ENCODE peak calls at places on chromosomes 16 and 17, in four cellular contexts. V, Q, F and H are unnamed samples.

GRCh38 chr16:70551788-70552187 is 28.2 kb downstream of the SF3B3 start:
- DNase-seq in V (no peak), Q (no peak), F (no peak), H (no peak)

GRCh38 chr17:57021226-57021940 is 43.5 kb downstream of the SCPEP1 start:
- DNase-seq in V (peak), Q (peak), F (peak), H (no peak)

GRCh38 chr17:20302191-20302917 is 165.0 kb downstream of the LGALS9B start:
- DNase-seq in V (no peak), Q (no peak), F (no peak), H (no peak)

GRCh38 chr16:7976125-7976524 is 614.2 kb downstream of the TMEM114 start:
- DNase-seq in V (no peak), Q (no peak), F (no peak), H (no peak)

GRCh38 chr17:50221500-50222480 is 20.4 kb upstream of the COL1A1 start:
- DNase-seq in V (peak), Q (peak), F (no peak), H (peak)

GRCh38 chr16:77090062-77090461 is 100.9 kb upstream of the MON1B start:
- DNase-seq in V (no peak), Q (no peak), F (no peak), H (no peak)

GRCh38 chr17:37797206-37797605 is 52.3 kb upstream of the HNF1B start:
- DNase-seq in V (no peak), Q (no peak), F (no peak), H (no peak)

GRCh38 chr17:74296548-74296936 is 22.5 kb downstream of the DNAI2 start:
- DNase-seq in V (peak), Q (peak), F (peak), H (no peak)

GRCh38 chr17:56592487-56593072 is 919 bp upstream of the NOG start:
- DNase-seq in V (peak), Q (peak), F (peak), H (peak)

GRCh38 chr17:45018514-45019176 is 32.8 kb downstream of the DCAKD start:
- DNase-seq in V (no peak), Q (peak), F (no peak), H (peak)

GRCh38 chr16:16029431-16030011 is 80.1 kb downstream of the ABCC1 start:
- DNase-seq in V (no peak), Q (peak), F (no peak), H (no peak)

GRCh38 chr17:72514888-72515287 is 394.1 kb downstream of the SOX9 start:
- DNase-seq in V (no peak), Q (peak), F (no peak), H (no peak)

GRCh38 chr16:86494565-86495356 is 15.6 kb upstream of the FOXF1 start:
- DNase-seq in V (no peak), Q (no peak), F (no peak), H (no peak)

GRCh38 chr16:15970202-15970601 is 20.8 kb downstream of the ABCC1 start:
- DNase-seq in V (no peak), Q (peak), F (no peak), H (no peak)

GRCh38 chr17:60535382-60536279 is 9.6 kb upstream of the APPBP2 start:
- DNase-seq in V (no peak), Q (no peak), F (no peak), H (no peak)

GRCh38 chr17:57701121-57701520 is 44.0 kb downstream of the CCDC182 start:
- DNase-seq in V (peak), Q (no peak), F (no peak), H (no peak)

GRCh38 chr16:58299757-58300349 is 5.0 kb upstream of the PRSS54 start:
- DNase-seq in V (no peak), Q (peak), F (peak), H (no peak)

GRCh38 chr16:68062910-68063393 is 22.2 kb upstream of the NFATC3 start:
- DNase-seq in V (no peak), Q (no peak), F (peak), H (no peak)

GRCh38 chr17:3804503-3804931 is 3.5 kb upstream of the ITGAE start:
- DNase-seq in V (no peak), Q (no peak), F (no peak), H (peak)

GRCh38 chr16:12788758-12789157 is 14.9 kb downstream of the CPPED1 start:
- DNase-seq in V (no peak), Q (no peak), F (no peak), H (no peak)

GRCh38 chr17:49575524-49576120 is at the start of gene NXPH3:
- DNase-seq in V (peak), Q (peak), F (peak), H (peak)

GRCh38 chr17:18224428-18225120 is 861 bp upstream of the LLGL1 start:
- DNase-seq in V (no peak), Q (no peak), F (no peak), H (no peak)

GRCh38 chr16:68005786-68006286 is 6.6 kb upstream of the DPEP2 start:
- DNase-seq in V (peak), Q (no peak), F (peak), H (no peak)

GRCh38 chr16:64656471-64656870 is 465.4 kb downstream of the CDH11 start:
- DNase-seq in V (no peak), Q (no peak), F (no peak), H (no peak)

GRCh38 chr17:732788-733720 is 658 bp downstream of the TLCD3A start:
- DNase-seq in V (peak), Q (peak), F (peak), H (peak)

GRCh38 chr17:64202683-64203430 is 60.2 kb downstream of the TEX2 start:
- DNase-seq in V (no peak), Q (peak), F (no peak), H (no peak)

GRCh38 chr17:10799407-10799806 is 4.5 kb downstream of the TMEM238L start:
- DNase-seq in V (no peak), Q (peak), F (no peak), H (no peak)

GRCh38 chr16:80294172-80294571 is 246.6 kb upstream of the DYNLRB2 start:
- DNase-seq in V (no peak), Q (no peak), F (no peak), H (no peak)

GRCh38 chr16:56277040-56277439 is 85.8 kb downstream of the GNAO1 start:
- DNase-seq in V (no peak), Q (peak), F (no peak), H (no peak)

GRCh38 chr16:4261557-4262172 is 11.2 kb downstream of the TFAP4 start:
- DNase-seq in V (no peak), Q (peak), F (no peak), H (peak)

GRCh38 chr16:8936421-8936820 is 27.3 kb downstream of the USP7 start:
- DNase-seq in V (no peak), Q (peak), F (peak), H (peak)

GRCh38 chr17:15957608-15958307 is 12.8 kb downstream of the ADORA2B start:
- DNase-seq in V (no peak), Q (peak), F (no peak), H (no peak)

GRCh38 chr17:7139400-7139799 is 24.8 kb upstream of the ASGR2 start:
- DNase-seq in V (no peak), Q (no peak), F (no peak), H (no peak)

GRCh38 chr17:58403312-58403711 is 14.0 kb downstream of the RNF43 start:
- DNase-seq in V (no peak), Q (no peak), F (no peak), H (no peak)

GRCh38 chr16:85126731-85127662 is 14.7 kb upstream of the CIBAR2 start:
- DNase-seq in V (no peak), Q (peak), F (no peak), H (no peak)

GRCh38 chr17:45384047-45384799 is 48.4 kb downstream of the ARHGAP27 start:
- DNase-seq in V (no peak), Q (peak), F (no peak), H (no peak)

GRCh38 chr17:82587234-82588086 is 60.8 kb downstream of the WDR45B start:
- DNase-seq in V (no peak), Q (no peak), F (no peak), H (no peak)

GRCh38 chr17:30952645-30953393 is 18.0 kb upstream of the RNF135 start:
- DNase-seq in V (no peak), Q (no peak), F (no peak), H (no peak)

GRCh38 chr17:30954046-30954805 is 16.6 kb upstream of the RNF135 start:
- DNase-seq in V (no peak), Q (no peak), F (no peak), H (no peak)

GRCh38 chr17:30958187-30958586 is 12.7 kb upstream of the RNF135 start:
- DNase-seq in V (no peak), Q (no peak), F (no peak), H (no peak)

GRCh38 chr17:30957741-30958140 is 13.1 kb upstream of the RNF135 start:
- DNase-seq in V (no peak), Q (no peak), F (no peak), H (no peak)

GRCh38 chr17:30956764-30957374 is 14.0 kb upstream of the RNF135 start:
- DNase-seq in V (no peak), Q (no peak), F (no peak), H (peak)
- TF ChIP-seq CTCF in V (no peak), Q (no peak), F (no peak), H (no peak)

GRCh38 chr17:77140166-77140877 is 447 bp upstream of the SEC14L1 start:
- DNase-seq in V (peak), Q (peak), F (peak), H (peak)
- TF ChIP-seq CTCF in V (no peak), Q (no peak), F (no peak), H (no peak)

DNA sequence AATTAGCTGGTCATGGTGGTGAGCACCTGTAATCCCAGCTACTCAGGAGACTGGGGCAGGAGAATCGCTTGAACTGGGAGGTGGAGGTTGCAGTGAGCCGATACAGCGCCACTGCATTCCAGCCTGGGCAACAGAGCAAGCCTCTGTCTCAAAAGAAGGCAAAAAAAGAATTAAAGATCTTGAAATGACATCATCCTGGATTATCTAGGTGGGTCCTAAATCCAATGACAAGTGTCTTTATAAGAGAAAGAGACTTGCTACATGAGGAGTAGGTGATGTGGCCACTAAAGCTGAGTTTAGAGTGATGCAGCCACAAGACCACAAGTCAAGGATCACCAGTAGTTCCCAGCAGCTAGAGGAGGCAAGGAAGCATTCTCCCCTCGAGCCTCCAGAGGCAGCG is 15.8 kb downstream of the CIITA start:
- DNase-seq in V (no peak), Q (no peak), F (no peak), H (no peak)
- TF ChIP-seq CTCF in V (no peak), Q (no peak), F (no peak), H (no peak)

GRCh38 chr17:79607941-79608728 is 2.7 kb downstream of the RBFOX3 start:
- DNase-seq in V (no peak), Q (peak), F (no peak), H (peak)
- TF ChIP-seq CTCF in V (no peak), Q (peak), F (no peak), H (no peak)

DNA sequence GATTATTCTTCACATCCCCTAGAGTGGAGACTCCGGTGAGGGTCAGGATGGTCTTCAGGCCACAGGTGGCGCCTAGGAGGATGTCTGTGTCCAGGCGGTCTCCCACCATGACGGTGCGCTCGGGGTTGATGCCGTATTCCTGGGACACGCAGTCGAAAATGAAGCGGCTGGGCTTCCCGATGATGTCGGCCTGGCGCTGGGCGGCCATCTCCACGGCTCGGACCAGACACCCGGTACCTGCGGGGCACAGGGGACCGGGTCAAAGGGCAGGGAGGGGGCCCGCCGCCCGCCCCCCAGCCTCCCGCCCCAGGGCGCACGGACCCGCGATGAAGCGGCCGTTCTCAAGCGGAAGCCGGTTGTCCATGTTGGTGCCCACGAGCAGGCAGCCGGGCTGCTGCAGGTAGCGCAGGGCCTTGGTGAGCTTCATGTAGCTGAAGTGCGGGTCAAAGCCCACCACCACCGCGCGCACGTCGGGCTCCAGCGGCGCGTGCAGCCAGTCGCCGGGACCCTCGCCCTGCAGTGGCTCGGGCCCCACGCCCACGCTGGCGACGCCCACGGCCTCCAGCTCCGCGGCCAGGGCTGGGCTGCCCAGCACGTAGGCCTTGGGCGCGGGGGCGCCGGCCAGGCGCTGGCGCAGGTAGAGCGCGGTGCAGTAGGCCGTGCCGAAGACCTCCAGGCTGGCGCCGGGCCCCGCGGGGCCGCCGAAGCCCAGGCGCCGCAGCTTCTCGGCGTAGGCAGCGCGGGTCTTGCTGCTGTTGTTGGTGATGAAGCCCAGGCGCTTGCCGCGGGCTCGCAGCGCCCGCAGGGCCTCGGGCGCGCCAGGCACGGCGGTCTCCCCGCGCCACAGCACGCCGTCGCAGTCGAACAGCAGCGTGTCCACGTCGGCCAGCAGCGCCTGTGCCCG is 571 bp downstream of the PGP start:
- DNase-seq in V (no peak), Q (no peak), F (no peak), H (no peak)
- TF ChIP-seq CTCF in V (no peak), Q (no peak), F (no peak), H (no peak)

GRCh38 chr16:22423716-22424115 is 49.3 kb upstream of the CDR2 start:
- DNase-seq in V (no peak), Q (no peak), F (no peak), H (no peak)

GRCh38 chr16:22425036-22425801 is 50.8 kb upstream of the CDR2 start:
- DNase-seq in V (no peak), Q (no peak), F (no peak), H (no peak)

GRCh38 chr16:22424161-22424937 is 49.9 kb upstream of the CDR2 start:
- DNase-seq in V (no peak), Q (no peak), F (no peak), H (no peak)

GRCh38 chr16:22427556-22427955 is 53.1 kb upstream of the CDR2 start:
- DNase-seq in V (no peak), Q (no peak), F (no peak), H (no peak)

GRCh38 chr16:22425847-22426246 is 51.4 kb upstream of the CDR2 start:
- DNase-seq in V (no peak), Q (no peak), F (no peak), H (no peak)
- TF ChIP-seq CTCF in V (no peak), Q (no peak), F (no peak), H (no peak)

GRCh38 chr16:50388491-50388890 is 19.7 kb upstream of the BRD7 start:
- DNase-seq in V (no peak), Q (no peak), F (no peak), H (no peak)
- TF ChIP-seq CTCF in V (no peak), Q (no peak), F (no peak), H (no peak)

GRCh38 chr16:2530629-2531318 is 434 bp downstream of the CEMP1 start:
- DNase-seq in V (no peak), Q (no peak), F (no peak), H (no peak)

GRCh38 chr16:2529961-2530628 is 1.1 kb downstream of the CEMP1 start:
- DNase-seq in V (peak), Q (no peak), F (no peak), H (no peak)

GRCh38 chr16:2527784-2528100 is 3.5 kb downstream of the CEMP1 start:
- DNase-seq in V (no peak), Q (no peak), F (no peak), H (no peak)

GRCh38 chr16:2528161-2529060 is 2.8 kb downstream of the CEMP1 start:
- DNase-seq in V (no peak), Q (no peak), F (no peak), H (no peak)

GRCh38 chr16:2529061-2529931 is 1.9 kb downstream of the CEMP1 start:
- DNase-seq in V (no peak), Q (peak), F (no peak), H (no peak)
- TF ChIP-seq CTCF in V (no peak), Q (no peak), F (no peak), H (no peak)

GRCh38 chr17:47708312-47708863 is 14.4 kb downstream of the TBKBP1 start:
- DNase-seq in V (no peak), Q (no peak), F (no peak), H (no peak)

GRCh38 chr17:47709594-47709993 is 15.6 kb downstream of the TBKBP1 start:
- DNase-seq in V (no peak), Q (no peak), F (no peak), H (no peak)

GRCh38 chr17:47707056-47707791 is 13.3 kb downstream of the TBKBP1 start:
- DNase-seq in V (no peak), Q (no peak), F (no peak), H (no peak)

GRCh38 chr17:47707884-47708283 is 13.9 kb downstream of the TBKBP1 start:
- DNase-seq in V (no peak), Q (no peak), F (no peak), H (no peak)

GRCh38 chr17:47708864-47709541 is 15.0 kb downstream of the TBKBP1 start:
- DNase-seq in V (no peak), Q (peak), F (peak), H (no peak)
- TF ChIP-seq CTCF in V (no peak), Q (no peak), F (no peak), H (no peak)

GRCh38 chr17:75346906-75347305 is 57.7 kb upstream of the SLC25A19 start:
- DNase-seq in V (no peak), Q (no peak), F (no peak), H (no peak)

GRCh38 chr17:75348386-75349012 is 57.0 kb downstream of the GRB2 start:
- DNase-seq in V (no peak), Q (no peak), F (no peak), H (no peak)

GRCh38 chr17:75344664-75345063 is 55.4 kb upstream of the SLC25A19 start:
- DNase-seq in V (no peak), Q (no peak), F (no peak), H (no peak)

GRCh38 chr17:75343007-75343406 is 53.8 kb upstream of the SLC25A19 start:
- DNase-seq in V (no peak), Q (no peak), F (no peak), H (no peak)

DNA sequence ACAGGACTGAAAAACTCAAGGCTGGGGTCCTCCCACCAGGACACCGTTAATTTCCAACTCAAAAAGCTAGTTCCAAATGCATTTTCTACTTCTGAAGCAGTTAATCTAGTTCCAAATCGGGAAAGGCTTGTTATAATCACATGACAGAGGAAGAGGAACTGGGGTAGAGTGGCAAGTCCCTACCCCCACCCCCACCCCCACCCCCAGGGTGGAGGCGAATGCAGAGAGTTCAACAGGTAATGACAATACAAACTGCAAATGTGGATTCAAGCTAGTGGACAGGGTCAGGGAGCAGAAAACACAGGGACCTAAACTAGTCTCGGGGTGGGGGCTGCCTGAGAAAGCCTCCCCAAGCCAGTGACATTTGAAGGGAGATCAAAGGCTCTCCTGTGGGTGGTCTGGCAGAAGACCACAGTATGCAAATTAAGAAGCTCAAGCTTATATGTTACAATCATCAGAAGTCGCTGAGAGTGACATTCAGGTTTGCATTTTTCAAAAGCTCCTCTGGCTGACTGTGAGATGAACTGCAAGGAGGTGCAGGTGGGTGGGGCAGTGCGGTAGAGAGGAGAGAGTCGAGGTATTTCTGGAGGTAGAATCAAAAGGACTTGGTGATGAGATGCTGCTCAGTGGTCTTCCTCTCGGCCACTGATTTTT is 56.4 kb upstream of the SLC25A19 start:
- DNase-seq in V (no peak), Q (no peak), F (no peak), H (peak)
- TF ChIP-seq CTCF in V (no peak), Q (no peak), F (no peak), H (no peak)